ENCODE peak calls at places on chromosome 3, in nine cellular contexts. T is PC-3, O is GM23338, L is GM23248, P is PC-9, Z is MM.1S, U is OCI-LY7, R is hepatocyte, M is HCT116. K is an unnamed sample. For H3K9me2, the result is how much of the 10 kb centered on the place peaks cover.

GRCh38 chr3:128787256-128788253 is 61.6 kb downstream of the RAB7A start:
- DNase-seq in U (peak), O (peak), L (peak), P (peak), T (peak), Z (no peak), R (no peak), M (peak), K (peak)

GRCh38 chr3:186520436-186520835 is 23.7 kb downstream of the CRYGS start:
- DNase-seq in T (no peak), M (no peak), L (no peak), R (no peak), Z (no peak), O (no peak), U (no peak), P (no peak), K (no peak)

GRCh38 chr3:64571982-64572381 is 115.8 kb downstream of the ADAMTS9 start:
- DNase-seq in U (no peak), O (peak), L (no peak), R (no peak), M (no peak), P (no peak), Z (no peak), T (no peak), K (no peak)

GRCh38 chr3:52788890-52789745 is 5.5 kb upstream of the ITIH3 start:
- DNase-seq in U (no peak), R (no peak), L (no peak), P (no peak), M (no peak), Z (no peak), O (no peak), T (no peak), K (no peak)

GRCh38 chr3:129260606-129261005 is 11.2 kb downstream of the COPG1 start:
- DNase-seq in R (no peak), T (no peak), Z (no peak), L (no peak), M (no peak), O (no peak), P (no peak), U (no peak), K (no peak)

GRCh38 chr3:167733961-167734497 is 663 bp downstream of the PDCD10 start:
- DNase-seq in P (no peak), T (peak), Z (peak), L (peak), R (peak), O (no peak), U (peak), M (no peak), K (peak)

GRCh38 chr3:42097166-42097946 is 6.2 kb downstream of the TRAK1 start:
- DNase-seq in R (no peak), U (no peak), Z (no peak), T (no peak), P (no peak), O (no peak), M (no peak), L (peak), K (no peak)

GRCh38 chr3:160130950-160131349 is 94.3 kb upstream of the C3orf80 start:
- DNase-seq in Z (no peak), L (peak), M (no peak), O (no peak), P (no peak), T (no peak), R (no peak), U (no peak), K (no peak)

GRCh38 chr3:127132876-127133275 is 60.1 kb upstream of the PRR23E start:
- DNase-seq in P (no peak), M (no peak), R (no peak), O (no peak), Z (no peak), L (no peak), T (no peak), U (no peak), K (no peak)

GRCh38 chr3:30007668-30008067 is 598.7 kb upstream of the TGFBR2 start:
- DNase-seq in O (no peak), Z (no peak), P (peak), L (peak), T (peak), R (no peak), M (no peak), U (no peak), K (no peak)

GRCh38 chr3:19155375-19155774 is 7.1 kb downstream of the KCNH8 start:
- DNase-seq in Z (no peak), T (no peak), U (no peak), R (no peak), O (no peak), P (no peak), M (no peak), L (no peak), K (no peak)

GRCh38 chr3:55567615-55568014 is 80.5 kb upstream of the WNT5A start:
- DNase-seq in T (no peak), U (no peak), L (peak), P (no peak), O (no peak), M (no peak), Z (no peak), R (peak), K (no peak)
- H3K9me2 ChIP-seq in T (under half), U (under half), L (under half), P (under half), O (under half), M (under half), Z (under half), R (under half), K (under half)

DNA sequence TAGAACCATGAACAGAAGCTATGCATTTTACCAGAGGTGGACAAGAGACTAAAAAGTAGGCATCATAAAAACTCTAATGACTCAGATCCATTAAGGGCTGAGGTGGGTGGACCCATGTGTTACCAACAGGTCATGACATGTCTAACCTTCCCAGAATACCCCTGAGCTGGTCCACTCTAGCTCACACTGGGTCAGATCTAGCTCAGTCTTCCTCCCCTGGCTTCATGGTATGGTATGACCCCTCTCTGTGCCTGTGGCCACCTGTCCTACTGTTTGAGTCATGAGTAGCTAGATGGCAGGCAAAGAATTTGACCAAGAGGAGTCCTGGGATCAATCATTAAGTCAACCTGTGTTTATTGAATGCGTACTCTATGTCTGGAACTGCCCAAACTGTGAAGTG is 340.4 kb downstream of the EPHB1 start:
- DNase-seq in O (no peak), T (no peak), L (no peak), P (no peak), Z (no peak), M (no peak), R (no peak), U (no peak), K (no peak)
- H3K27ac ChIP-seq in O (no peak), T (no peak), L (no peak), P (no peak), Z (no peak), M (no peak), R (no peak), U (no peak), K (peak)

GRCh38 chr3:72127213-72127612 is 342.3 kb upstream of the PROK2 start:
- DNase-seq in P (no peak), Z (no peak), L (no peak), U (no peak), T (no peak), O (no peak), M (no peak), R (no peak), K (no peak)
- H3K9me2 ChIP-seq in P (under half), Z (under half), L (under half), U (under half), T (under half), O (under half), M (under half), R (under half), K (under half)

GRCh38 chr3:12317914-12318313 is 29.0 kb downstream of the PPARG start:
- DNase-seq in Z (no peak), U (no peak), P (no peak), T (no peak), M (no peak), O (no peak), L (no peak), R (no peak), K (no peak)
- H3K27ac ChIP-seq in Z (no peak), U (no peak), P (peak), T (no peak), M (no peak), O (no peak), L (no peak), R (no peak), K (no peak)

GRCh38 chr3:73839032-73839431 is 214.3 kb upstream of the PDZRN3 start:
- DNase-seq in Z (no peak), O (no peak), L (no peak), P (no peak), T (no peak), R (no peak), M (no peak), U (no peak), K (no peak)
- H3K9me2 ChIP-seq in Z (under half), O (under half), L (under half), P (under half), T (under half), R (under half), M (under half), U (under half), K (under half)

GRCh38 chr3:112670824-112671223 is 29.9 kb upstream of the CCDC80 start:
- DNase-seq in M (no peak), Z (no peak), L (no peak), U (no peak), T (no peak), R (no peak), O (no peak), P (no peak), K (no peak)
- H3K27ac ChIP-seq in M (no peak), Z (no peak), L (peak), U (no peak), T (no peak), R (no peak), O (no peak), P (peak), K (no peak)

DNA sequence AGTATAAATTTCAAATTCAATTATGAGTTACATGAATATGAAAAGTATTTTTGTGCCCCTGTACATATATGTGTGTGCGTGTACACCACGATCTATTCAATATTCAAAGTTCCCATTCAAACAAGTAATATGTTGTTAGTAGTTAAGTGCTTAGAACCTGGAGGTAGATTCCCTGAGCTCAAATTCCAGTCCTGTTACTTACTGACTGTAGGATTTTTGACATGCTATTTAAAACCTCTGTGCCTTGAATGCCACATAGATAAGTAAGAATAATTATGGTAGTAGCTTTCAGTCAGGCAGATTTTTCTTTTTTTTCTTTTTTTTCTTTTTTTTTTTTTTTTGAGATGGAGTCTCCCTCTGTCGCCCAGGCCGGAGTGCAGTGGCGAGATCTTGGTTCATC is 53.3 kb upstream of the CMSS1 start:
- DNase-seq in M (no peak), Z (no peak), P (no peak), U (no peak), O (no peak), T (no peak), L (no peak), R (no peak), K (no peak)
- H3K9me2 ChIP-seq in M (under half), Z (under half), P (under half), U (under half), O (under half), T (under half), L (under half), R (under half), K (under half)

GRCh38 chr3:56303508-56303907 is 164.8 kb downstream of the ERC2 start:
- DNase-seq in R (peak), U (peak), Z (peak), T (peak), O (peak), P (no peak), L (peak), M (peak), K (peak)
- H3K27ac ChIP-seq in R (no peak), U (no peak), Z (no peak), T (no peak), O (no peak), P (no peak), L (no peak), M (no peak), K (no peak)

DNA sequence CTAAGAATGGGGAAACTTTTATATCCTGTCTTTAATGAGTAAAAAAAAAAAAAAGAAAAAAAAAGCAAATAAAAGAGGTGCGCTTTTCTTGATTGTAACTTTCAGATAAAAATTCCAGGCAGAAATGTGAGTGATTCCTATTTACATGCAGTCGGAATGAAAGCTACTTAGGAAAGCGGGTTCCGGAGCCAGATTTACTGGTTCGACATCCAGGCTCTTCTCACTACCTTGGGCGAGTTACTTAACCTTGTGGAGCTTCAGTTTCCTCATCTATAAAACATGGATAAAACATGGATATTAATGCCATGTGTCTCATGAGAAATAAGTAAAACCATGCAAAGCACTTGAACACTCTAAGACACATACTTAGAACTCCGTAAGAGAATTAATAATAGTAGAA is 169.2 kb downstream of the TP63 start:
- DNase-seq in L (no peak), T (no peak), U (no peak), P (no peak), O (no peak), M (no peak), Z (no peak), R (no peak), K (no peak)
- H3K9me2 ChIP-seq in L (under half), T (under half), U (under half), P (under half), O (under half), M (under half), Z (under half), R (under half), K (under half)

DNA sequence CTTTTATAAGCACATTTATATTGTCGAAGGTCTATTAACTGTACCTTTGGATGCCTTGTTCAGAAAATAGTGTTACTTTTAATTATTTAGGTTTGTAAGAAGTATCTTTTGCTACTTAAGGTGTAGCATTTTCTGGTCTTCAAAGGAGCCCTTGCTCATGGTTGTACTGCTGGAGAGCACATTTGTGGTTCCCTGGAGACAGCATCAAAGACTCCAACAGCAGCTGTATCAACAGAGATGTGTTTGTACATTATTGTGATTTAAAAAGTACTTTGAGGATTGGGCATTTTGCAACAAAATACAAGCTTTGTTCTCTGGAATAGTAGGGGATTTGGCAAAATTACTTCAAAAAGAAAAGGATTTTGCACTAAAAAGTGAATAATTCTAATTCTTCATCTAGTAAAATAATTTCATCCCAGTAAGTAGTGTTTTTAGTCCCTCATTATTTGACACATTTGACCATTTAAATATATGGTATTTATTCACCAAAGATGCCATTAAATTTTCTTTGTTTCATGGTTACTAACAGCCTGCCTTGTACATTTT is 16.5 kb downstream of the TBC1D23 start:
- DNase-seq in T (no peak), L (no peak), P (no peak), O (no peak), U (no peak), M (no peak), R (no peak), Z (no peak), K (no peak)
- H3K27ac ChIP-seq in T (no peak), L (no peak), P (no peak), O (no peak), U (no peak), M (no peak), R (no peak), Z (no peak), K (no peak)